ENCODE peak calls at places on chromosome 13, in seven cellular contexts. S, N, Y, I, R, C and O are unnamed samples.

GRCh38 chr13:95530178-95530577 is 22.3 kb upstream of the CLDN10 start:
- DNase-seq in S (no peak), N (no peak), Y (peak), I (no peak), R (no peak), C (no peak), O (no peak)

GRCh38 chr13:60627071-60627686 is 230.2 kb downstream of the TDRD3 start:
- DNase-seq in S (no peak), N (no peak), Y (no peak), I (no peak), R (no peak), C (no peak), O (no peak)

GRCh38 chr13:73230714-73231113 is 171.9 kb downstream of the KLF5 start:
- DNase-seq in S (no peak), N (no peak), Y (no peak), I (no peak), R (no peak), C (no peak), O (no peak)

GRCh38 chr13:51674276-51674675 is 90.0 kb downstream of the WDFY2 start:
- DNase-seq in S (no peak), N (no peak), Y (peak), I (no peak), R (no peak), C (peak), O (no peak)

GRCh38 chr13:24632382-24633121 is 47.7 kb upstream of the ATP12A start:
- DNase-seq in S (no peak), N (no peak), Y (no peak), I (no peak), R (no peak), C (no peak), O (no peak)

GRCh38 chr13:107462501-107462900 is 752.8 kb downstream of the LIG4 start:
- DNase-seq in S (no peak), N (no peak), Y (no peak), I (no peak), R (no peak), C (no peak), O (no peak)

GRCh38 chr13:73449258-73449657 is 390.5 kb downstream of the KLF5 start:
- DNase-seq in S (no peak), N (no peak), Y (no peak), I (no peak), R (no peak), C (no peak), O (no peak)

GRCh38 chr13:36758345-36758744 is 60.7 kb upstream of the RFXAP start:
- DNase-seq in S (no peak), N (no peak), Y (no peak), I (no peak), R (no peak), C (no peak), O (no peak)

GRCh38 chr13:57634829-57635165 is 3.3 kb downstream of the PCDH17 start:
- DNase-seq in S (peak), N (no peak), Y (no peak), I (peak), R (peak), C (peak), O (peak)

GRCh38 chr13:49908637-49909036 is 27.5 kb downstream of the SPRYD7 start:
- DNase-seq in S (no peak), N (no peak), Y (no peak), I (no peak), R (no peak), C (no peak), O (no peak)

GRCh38 chr13:87498681-87499080 is 172.5 kb upstream of the SLITRK5 start:
- DNase-seq in S (no peak), N (no peak), Y (no peak), I (no peak), R (no peak), C (no peak), O (no peak)

GRCh38 chr13:80873589-80873988 is 532.7 kb upstream of the SPRY2 start:
- DNase-seq in S (no peak), N (no peak), Y (no peak), I (no peak), R (no peak), C (no peak), O (no peak)

GRCh38 chr13:28623782-28624706 is 34.9 kb upstream of the POMP start:
- DNase-seq in S (no peak), N (no peak), Y (no peak), I (no peak), R (no peak), C (no peak), O (no peak)

GRCh38 chr13:60329221-60329983 is 67.6 kb upstream of the TDRD3 start:
- DNase-seq in S (no peak), N (no peak), Y (peak), I (no peak), R (no peak), C (peak), O (no peak)

GRCh38 chr13:109783447-109783814 is 3.0 kb downstream of the IRS2 start:
- DNase-seq in S (no peak), N (peak), Y (no peak), I (no peak), R (no peak), C (no peak), O (peak)
- H3K4me3 ChIP-seq in S (no peak), N (no peak), Y (no peak), I (no peak), R (peak), C (peak), O (peak)

DNA sequence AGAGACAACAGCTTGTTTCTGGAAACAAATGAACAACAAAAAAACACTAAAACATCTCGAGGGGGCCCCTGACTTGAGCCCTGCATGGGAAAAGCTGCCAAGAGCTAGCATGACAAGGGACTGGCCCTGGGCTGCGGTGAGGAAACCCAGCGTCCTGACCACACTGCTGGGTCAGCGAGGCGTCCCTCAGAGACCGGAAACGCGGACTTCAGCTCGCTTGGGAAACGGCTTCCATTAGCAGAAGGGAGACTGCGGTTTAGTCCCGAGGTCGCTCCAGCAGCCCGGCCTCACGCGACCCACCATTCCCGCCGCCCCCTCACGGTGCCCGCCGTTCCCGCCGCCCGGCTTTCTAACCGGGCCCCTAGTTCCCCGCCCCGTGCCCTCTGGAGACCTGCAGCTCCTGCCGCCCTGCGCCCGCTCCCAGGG is 630 bp downstream of the CCDC122 start:
- DNase-seq in S (no peak), N (peak), Y (peak), I (peak), R (peak), C (peak), O (peak)
- H3K27ac ChIP-seq in S (peak), N (peak), Y (peak), I (peak), R (peak), C (peak), O (peak)

GRCh38 chr13:53782400-53783030 is 753.9 kb downstream of the OLFM4 start:
- DNase-seq in S (no peak), N (no peak), Y (no peak), I (no peak), R (no peak), C (no peak), O (no peak)
- TF ChIP-seq CTCF in S (no peak), N (no peak), Y (peak), I (peak), R (peak), C (peak), O (peak)

DNA sequence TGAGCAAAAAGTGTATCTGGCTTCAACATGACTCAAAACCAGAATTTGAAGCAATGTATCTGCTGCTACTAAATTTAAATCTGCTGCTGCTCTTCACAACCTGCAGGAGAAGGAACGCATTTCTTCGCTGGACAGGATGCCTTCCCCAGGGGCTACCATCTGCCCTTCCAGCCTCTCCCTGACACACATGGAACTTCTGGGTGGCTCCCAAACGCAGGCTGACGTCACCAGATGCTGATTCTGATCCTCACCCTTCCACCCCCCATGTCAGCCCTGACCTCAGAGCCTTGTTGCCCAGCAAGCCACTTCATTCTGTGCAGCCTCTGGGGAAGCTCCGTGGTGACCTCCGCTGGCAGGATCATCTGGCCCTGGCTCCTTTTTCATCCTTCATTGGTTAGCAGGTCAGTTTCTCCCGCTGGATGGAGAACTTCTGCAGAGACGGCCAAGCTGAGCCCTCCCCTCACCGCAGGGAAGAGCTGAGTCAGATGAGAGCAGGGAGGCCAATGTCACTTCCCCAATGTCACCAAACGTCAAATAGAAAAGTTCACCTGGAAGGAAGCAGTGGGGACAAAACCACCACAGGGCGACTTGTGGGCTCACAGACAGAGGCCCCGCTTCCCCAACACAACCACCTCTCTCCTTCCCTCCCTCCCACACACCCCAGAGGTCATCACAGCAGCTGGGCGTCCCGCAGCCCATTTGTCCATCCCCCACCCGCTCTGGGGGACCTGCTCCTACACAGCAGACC is 14.0 kb upstream of the RAB20 start:
- DNase-seq in S (no peak), N (no peak), Y (peak), I (no peak), R (no peak), C (peak), O (no peak)
- H3K4me3 ChIP-seq in S (no peak), N (no peak), Y (no peak), I (no peak), R (no peak), C (no peak), O (no peak)

DNA sequence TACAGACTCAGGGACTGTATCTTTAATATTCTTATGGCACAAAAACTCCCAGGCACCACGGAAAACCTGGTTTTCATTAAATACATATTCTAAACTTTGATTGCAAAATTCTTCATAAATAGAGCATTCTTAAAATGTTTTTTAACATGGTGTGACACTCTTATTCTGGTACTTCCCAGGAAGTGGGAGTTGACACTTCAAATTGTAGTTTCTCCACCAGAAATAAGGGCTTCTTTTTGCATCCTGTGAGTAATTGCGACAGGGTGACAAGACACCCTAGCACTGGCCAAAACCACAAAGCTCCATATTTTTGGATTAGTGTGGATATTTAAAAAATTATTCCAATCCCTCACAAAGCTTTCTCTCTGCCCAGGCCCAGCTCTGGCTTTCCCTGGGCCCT is 43.6 kb upstream of the MTIF3 start:
- DNase-seq in S (no peak), N (no peak), Y (no peak), I (no peak), R (no peak), C (no peak), O (no peak)
- H3K27ac ChIP-seq in S (no peak), N (no peak), Y (no peak), I (no peak), R (no peak), C (no peak), O (no peak)

GRCh38 chr13:98202026-98202425 is 25.0 kb upstream of the RNF113B start:
- DNase-seq in S (no peak), N (no peak), Y (no peak), I (no peak), R (no peak), C (no peak), O (no peak)
- TF ChIP-seq CTCF in S (no peak), N (no peak), Y (no peak), I (no peak), R (no peak), C (no peak), O (no peak)

DNA sequence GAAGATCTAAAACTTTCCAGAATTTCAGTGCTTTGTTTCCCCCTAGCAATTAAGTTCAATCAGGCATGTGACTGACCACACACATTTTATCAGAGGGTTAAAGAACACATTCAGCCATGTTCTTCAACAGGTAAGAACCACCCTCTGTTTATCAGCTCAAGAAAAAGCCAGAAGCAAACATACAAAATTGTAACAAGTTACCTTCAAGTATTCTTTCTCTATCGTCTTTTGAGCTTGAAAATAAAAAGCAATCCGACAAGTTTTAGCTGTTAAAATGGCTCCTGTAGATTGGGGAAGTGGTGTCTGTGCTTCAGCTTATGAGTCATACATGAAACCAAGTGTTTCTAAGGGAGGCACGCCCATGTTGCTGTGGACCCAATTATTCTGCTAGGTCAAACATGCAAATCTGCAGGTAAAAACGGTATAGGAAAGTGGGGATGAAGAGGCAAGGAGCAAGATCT is at the start of gene ELF1:
- DNase-seq in S (no peak), N (no peak), Y (peak), I (peak), R (no peak), C (no peak), O (no peak)
- H3K4me3 ChIP-seq in S (peak), N (peak), Y (peak), I (no peak), R (peak), C (peak), O (peak)

DNA sequence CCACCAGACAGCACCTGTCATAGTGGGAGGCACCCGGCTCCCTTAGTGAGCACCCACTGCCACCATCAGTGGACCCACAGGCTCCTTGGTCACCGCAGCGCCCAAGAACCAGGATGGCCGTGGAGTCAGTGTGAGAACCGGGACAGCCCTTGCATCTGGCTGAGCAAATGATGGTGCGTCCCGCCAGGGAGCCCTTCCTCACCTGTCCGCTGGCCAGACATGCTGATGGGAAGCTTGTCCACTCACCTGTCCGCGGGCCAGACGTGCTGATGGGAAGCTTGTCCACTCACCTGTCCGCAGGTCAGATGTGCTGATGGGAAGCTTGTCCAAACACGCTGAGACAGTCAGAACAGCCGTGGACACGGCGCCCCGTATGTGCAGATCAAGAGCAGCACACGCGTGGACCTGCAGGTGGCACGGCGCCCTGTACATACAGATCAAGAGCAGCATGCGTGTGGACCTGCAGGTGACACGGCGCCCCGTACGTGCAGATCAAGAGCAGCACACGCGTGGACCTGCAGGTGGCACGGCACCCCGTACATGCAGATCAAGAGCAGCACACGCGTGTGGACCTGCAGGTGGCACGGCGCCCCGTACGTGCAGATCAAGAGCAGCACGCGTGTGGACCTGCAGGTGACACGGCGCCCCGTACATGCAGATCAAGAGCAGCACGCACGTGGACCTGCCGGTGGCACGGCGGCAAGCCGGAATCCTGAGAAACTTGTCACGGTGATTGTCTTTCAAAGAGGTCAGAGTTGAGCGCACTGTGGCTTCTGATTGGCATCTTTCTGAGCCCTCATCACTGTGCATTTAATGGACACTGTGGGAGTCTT is 40.7 kb upstream of the DCUN1D2 start:
- DNase-seq in S (no peak), N (no peak), Y (no peak), I (no peak), R (no peak), C (peak), O (no peak)
- H3K27ac ChIP-seq in S (no peak), N (no peak), Y (no peak), I (no peak), R (no peak), C (no peak), O (no peak)

GRCh38 chr13:102091231-102091630 is 310.6 kb downstream of the FGF14 start:
- DNase-seq in S (no peak), N (no peak), Y (no peak), I (no peak), R (no peak), C (no peak), O (no peak)
- TF ChIP-seq CTCF in S (no peak), N (no peak), Y (no peak), I (no peak), R (no peak), C (no peak), O (no peak)